ENCODE peak calls at places on chromosomes 2 and 18, in nine cellular contexts. J is stomach; A is SK-N-SH; X is IMR-90; H is tibial nerve; T is right cardiac atrium; G is thoracic aorta; D is MM.1S; E is CD8-positive, alpha-beta memory T cell. M is an unnamed sample. For H3K4me1, the result is how much of the 10 kb centered on the place peaks cover.

GRCh38 chr18:54924948-54925347 is 34.3 kb downstream of the CCDC68 start:
- DNase-seq in E (no peak), X (peak), D (no peak), J (no peak), A (no peak), G (no peak), T (no peak), H (no peak), M (no peak)

GRCh38 chr18:7023581-7023980 is 94.0 kb downstream of the LAMA1 start:
- DNase-seq in A (no peak), E (no peak), D (no peak), J (no peak), G (no peak), H (no peak), T (no peak), X (no peak), M (no peak)

GRCh38 chr2:201969938-201970785 is 63.5 kb upstream of the FZD7 start:
- DNase-seq in X (peak), G (no peak), E (no peak), J (no peak), T (no peak), H (no peak), A (no peak), D (no peak), M (no peak)

GRCh38 chr2:218218409-218219185 is 1.6 kb downstream of the ARPC2 start:
- DNase-seq in T (no peak), J (no peak), H (no peak), E (no peak), X (no peak), A (peak), D (peak), G (no peak), M (no peak)

GRCh38 chr2:181953773-181954537 is 31.7 kb upstream of the PPP1R1C start:
- DNase-seq in H (peak), T (peak), E (peak), G (peak), J (peak), A (peak), X (peak), D (peak), M (peak)

GRCh38 chr2:196149926-196150325 is 21.5 kb downstream of the STK17B start:
- DNase-seq in H (no peak), E (no peak), X (no peak), T (no peak), J (no peak), G (no peak), A (no peak), D (no peak), M (no peak)

GRCh38 chr2:8628179-8628869 is 53.5 kb upstream of the ID2 start:
- DNase-seq in E (peak), H (no peak), J (no peak), T (no peak), A (no peak), G (no peak), D (no peak), X (peak), M (no peak)

GRCh38 chr18:28134774-28135173 is 42.2 kb downstream of the CDH2 start:
- DNase-seq in X (no peak), T (no peak), D (no peak), J (no peak), A (no peak), E (no peak), G (no peak), H (no peak), M (no peak)

GRCh38 chr18:75209952-75210261 is 690 bp upstream of the TSHZ1 start:
- DNase-seq in X (no peak), E (no peak), H (no peak), T (no peak), D (no peak), G (no peak), A (no peak), J (no peak), M (no peak)

GRCh38 chr2:235270951-235271350 is 222.9 kb upstream of the AGAP1 start:
- DNase-seq in T (no peak), J (no peak), X (peak), H (no peak), E (no peak), G (no peak), A (no peak), D (peak), M (no peak)

GRCh38 chr2:38200583-38200982 is 124.6 kb upstream of the CYP1B1 start:
- DNase-seq in T (no peak), D (no peak), H (no peak), J (no peak), X (no peak), A (no peak), E (no peak), G (no peak), M (no peak)

GRCh38 chr2:65256088-65256487 is 28.5 kb downstream of the ACTR2 start:
- DNase-seq in T (no peak), E (no peak), J (no peak), A (no peak), X (no peak), H (no peak), D (no peak), G (no peak), M (no peak)

GRCh38 chr2:46356993-46357392 is 59.8 kb downstream of the EPAS1 start:
- DNase-seq in H (no peak), T (no peak), D (no peak), A (no peak), J (no peak), X (no peak), G (no peak), E (no peak), M (no peak)

GRCh38 chr2:239774142-239774462 is 251.0 kb downstream of the NDUFA10 start:
- DNase-seq in H (no peak), D (no peak), E (peak), X (no peak), T (no peak), J (peak), G (no peak), A (no peak), M (no peak)

GRCh38 chr2:9407363-9407811 is 15.9 kb downstream of the ITGB1BP1 start:
- DNase-seq in H (no peak), A (no peak), D (no peak), X (peak), G (no peak), J (no peak), T (no peak), E (no peak), M (no peak)

GRCh38 chr2:197711576-197711975 is 6.4 kb downstream of the MARS2 start:
- DNase-seq in H (no peak), G (no peak), T (no peak), D (no peak), A (no peak), X (peak), E (no peak), J (no peak), M (no peak)

GRCh38 chr2:219656523-219656922 is 29.1 kb downstream of the SLC4A3 start:
- DNase-seq in A (no peak), D (no peak), G (no peak), H (no peak), X (peak), E (no peak), J (no peak), T (no peak), M (no peak)

GRCh38 chr2:235432741-235433520 is 60.9 kb upstream of the AGAP1 start:
- DNase-seq in X (no peak), J (no peak), D (peak), A (no peak), T (no peak), E (no peak), G (no peak), H (no peak), M (no peak)

GRCh38 chr2:59149271-59149670 is 908.1 kb upstream of the FANCL start:
- DNase-seq in E (no peak), H (no peak), D (peak), A (no peak), G (no peak), J (no peak), T (no peak), X (no peak), M (no peak)

GRCh38 chr2:9142551-9143263 is 63.9 kb upstream of the ASAP2 start:
- DNase-seq in A (peak), J (peak), X (peak), T (peak), E (peak), H (peak), D (peak), G (peak), M (peak)

GRCh38 chr18:47087676-47088075 is 52.3 kb upstream of the ELOA2 start:
- DNase-seq in X (no peak), T (no peak), E (no peak), A (no peak), D (no peak), H (no peak), J (no peak), G (no peak), M (no peak)

GRCh38 chr18:50190926-50191325 is 4.0 kb downstream of the MYO5B start:
- DNase-seq in X (no peak), A (no peak), J (no peak), E (no peak), G (no peak), T (no peak), D (no peak), H (no peak), M (no peak)

GRCh38 chr18:36323421-36323820 is 25.9 kb downstream of the FHOD3 start:
- DNase-seq in E (no peak), G (no peak), J (no peak), D (no peak), H (no peak), X (no peak), T (no peak), A (no peak), M (no peak)

GRCh38 chr2:176569574-176569973 is 300.3 kb downstream of the MTX2 start:
- DNase-seq in H (no peak), E (no peak), J (no peak), G (no peak), D (no peak), T (no peak), X (no peak), A (peak), M (no peak)

GRCh38 chr18:54812885-54813284 is 15.4 kb upstream of the RAB27B start:
- DNase-seq in T (no peak), G (no peak), A (no peak), D (peak), E (no peak), H (no peak), X (no peak), J (no peak), M (no peak)

GRCh38 chr2:239286901-239287300 is 113.9 kb downstream of the HDAC4 start:
- DNase-seq in T (no peak), X (no peak), A (no peak), H (no peak), E (no peak), D (no peak), J (no peak), G (no peak), M (no peak)

GRCh38 chr2:38465789-38466127 is 88.7 kb upstream of the ATL2 start:
- DNase-seq in D (no peak), T (no peak), E (no peak), G (no peak), X (peak), H (peak), J (peak), A (peak), M (no peak)

GRCh38 chr18:54151376-54151775 is 73.1 kb downstream of the MBD2 start:
- DNase-seq in J (no peak), X (no peak), D (no peak), G (no peak), A (no peak), E (no peak), H (no peak), T (no peak), M (no peak)

GRCh38 chr18:3297025-3297984 is 35.4 kb downstream of the MYL12B start:
- DNase-seq in X (peak), H (peak), D (peak), E (peak), G (peak), A (peak), T (peak), J (peak), M (peak)

GRCh38 chr2:12169721-12170120 is 423.3 kb downstream of the LPIN1 start:
- DNase-seq in X (peak), H (peak), J (no peak), G (peak), D (no peak), E (no peak), T (peak), A (no peak), M (peak)

GRCh38 chr2:172381275-172381608 is 46.1 kb upstream of the ITGA6 start:
- DNase-seq in G (no peak), X (no peak), A (no peak), J (no peak), E (no peak), H (no peak), T (no peak), D (no peak), M (no peak)

GRCh38 chr2:236656721-236657120 is 87.1 kb downstream of the ACKR3 start:
- DNase-seq in T (no peak), A (no peak), J (no peak), X (no peak), H (peak), D (no peak), E (no peak), G (no peak), M (no peak)

GRCh38 chr2:37881397-37881796 is 43.7 kb upstream of the RMDN2 start:
- DNase-seq in J (no peak), A (no peak), G (no peak), T (no peak), X (no peak), D (no peak), E (no peak), H (no peak), M (no peak)

GRCh38 chr18:73681912-73682311 is 465.7 kb downstream of the FBXO15 start:
- DNase-seq in H (no peak), D (no peak), X (no peak), J (no peak), G (no peak), T (no peak), E (no peak), A (no peak), M (no peak)

GRCh38 chr2:236415706-236416493 is 151.7 kb upstream of the ASB18 start:
- DNase-seq in D (no peak), A (no peak), J (no peak), E (no peak), G (no peak), X (no peak), H (no peak), T (no peak), M (no peak)

GRCh38 chr2:241692448-241692847 is 5.8 kb upstream of the DTYMK start:
- DNase-seq in E (no peak), T (no peak), J (no peak), X (peak), G (no peak), H (no peak), D (no peak), A (no peak), M (no peak)

GRCh38 chr2:41598161-41598894 is 449.5 kb upstream of the PKDCC start:
- DNase-seq in J (no peak), D (no peak), E (no peak), H (peak), G (no peak), T (peak), X (no peak), A (no peak), M (no peak)

GRCh38 chr18:62625019-62625418 is 90.3 kb upstream of the PHLPP1 start:
- DNase-seq in A (no peak), J (no peak), H (no peak), G (no peak), T (peak), X (no peak), D (no peak), E (no peak), M (no peak)

GRCh38 chr2:119364798-119365197 is 1.8 kb downstream of the C2orf76 start:
- DNase-seq in G (no peak), T (no peak), X (no peak), E (no peak), J (no peak), D (no peak), H (no peak), A (no peak), M (no peak)
- H3K4me3 ChIP-seq in G (no peak), T (no peak), X (no peak), E (no peak), J (no peak), D (no peak), H (no peak), A (no peak), M (no peak)

GRCh38 chr18:10046178-10046807 is 132.5 kb downstream of the VAPA start:
- DNase-seq in D (no peak), T (no peak), E (no peak), A (no peak), G (no peak), X (no peak), H (no peak), J (peak), M (no peak)

GRCh38 chr18:10047237-10047636 is 133.4 kb downstream of the VAPA start:
- DNase-seq in E (no peak), D (no peak), T (no peak), J (no peak), G (no peak), H (no peak), A (no peak), X (peak), M (no peak)

GRCh38 chr18:10042492-10042891 is 128.7 kb downstream of the VAPA start:
- DNase-seq in D (no peak), A (no peak), J (no peak), T (no peak), X (no peak), H (no peak), E (no peak), G (no peak), M (no peak)

GRCh38 chr18:10044054-10044453 is 130.2 kb downstream of the VAPA start:
- DNase-seq in H (no peak), T (no peak), D (no peak), J (no peak), X (no peak), G (no peak), A (no peak), E (no peak), M (no peak)

DNA sequence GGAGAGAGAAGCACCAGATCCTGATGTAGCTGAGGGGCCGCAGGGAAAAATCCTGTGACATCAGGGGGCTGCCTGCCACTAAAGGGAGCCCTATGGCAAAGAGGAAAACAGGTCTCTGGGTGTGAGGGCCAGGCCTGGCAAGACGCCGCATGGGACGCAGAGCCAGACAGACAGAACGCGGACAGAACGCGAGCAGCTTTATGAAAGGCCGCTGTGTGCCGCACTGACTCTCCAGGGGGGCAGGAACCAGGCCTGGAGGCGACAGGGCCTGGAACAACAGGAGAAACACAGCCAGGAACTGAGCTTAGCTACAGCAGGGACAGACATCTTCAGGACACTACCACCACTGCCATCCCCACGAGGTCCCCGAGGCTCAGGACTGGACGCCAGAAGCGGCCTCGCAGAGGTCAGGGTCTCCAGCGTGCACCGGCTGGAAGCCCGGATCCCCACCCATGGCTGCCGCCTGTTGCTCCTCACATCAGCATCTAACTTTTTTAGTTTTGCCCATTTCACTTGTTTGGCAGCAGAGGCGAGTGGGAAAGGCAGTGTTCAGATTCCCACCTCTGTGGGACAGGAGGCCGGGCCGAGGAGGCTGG is 131.6 kb downstream of the VAPA start:
- DNase-seq in T (no peak), J (no peak), E (no peak), X (no peak), D (no peak), A (no peak), H (no peak), G (no peak), M (no peak)
- H3K27ac ChIP-seq in T (no peak), J (peak), E (no peak), X (no peak), D (no peak), A (no peak), H (peak), G (peak), M (no peak)

GRCh38 chr2:86251840-86252266 is 52.6 kb downstream of the MRPL35 start:
- DNase-seq in H (peak), D (no peak), X (no peak), A (no peak), J (peak), E (no peak), T (no peak), G (no peak), M (no peak)
- H3K4me1 ChIP-seq in H (under half), D (under half), X (under half), A (under half), J (half or more), E (under half), T (under half), G (under half), M (under half)

DNA sequence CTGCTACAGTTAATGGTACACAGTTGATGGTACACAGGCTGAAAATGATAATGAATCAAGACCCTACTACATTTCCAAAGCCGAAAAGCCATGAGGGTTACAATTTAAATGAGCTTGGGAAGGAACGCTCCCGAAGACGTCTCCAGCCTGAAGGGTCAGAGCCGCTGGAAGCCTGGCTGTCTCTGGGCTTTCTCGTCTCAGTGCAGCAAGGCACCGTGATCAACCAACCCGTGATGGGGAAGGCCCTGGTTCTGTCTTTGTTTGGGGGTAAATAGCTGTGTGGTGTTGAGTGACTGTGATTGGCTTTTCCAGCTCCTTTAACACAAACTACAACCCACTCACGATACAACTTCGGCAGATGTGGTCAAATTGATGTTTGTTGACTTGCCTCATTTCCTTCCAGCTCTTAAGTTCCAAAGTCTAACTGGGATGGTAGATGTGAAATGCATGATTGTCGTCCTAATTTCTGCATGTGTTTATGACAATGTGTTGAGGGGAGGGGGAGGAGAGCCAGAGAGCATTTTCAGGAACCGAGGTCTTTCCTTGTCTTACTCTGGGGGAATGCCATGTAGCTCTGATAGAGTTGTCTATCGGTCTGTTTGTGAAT is 59.9 kb upstream of the EML6 start:
- DNase-seq in T (no peak), X (no peak), J (no peak), E (no peak), G (no peak), H (no peak), A (no peak), D (no peak), M (no peak)
- H3K4me3 ChIP-seq in T (no peak), X (no peak), J (no peak), E (no peak), G (no peak), H (no peak), A (no peak), D (no peak), M (no peak)

DNA sequence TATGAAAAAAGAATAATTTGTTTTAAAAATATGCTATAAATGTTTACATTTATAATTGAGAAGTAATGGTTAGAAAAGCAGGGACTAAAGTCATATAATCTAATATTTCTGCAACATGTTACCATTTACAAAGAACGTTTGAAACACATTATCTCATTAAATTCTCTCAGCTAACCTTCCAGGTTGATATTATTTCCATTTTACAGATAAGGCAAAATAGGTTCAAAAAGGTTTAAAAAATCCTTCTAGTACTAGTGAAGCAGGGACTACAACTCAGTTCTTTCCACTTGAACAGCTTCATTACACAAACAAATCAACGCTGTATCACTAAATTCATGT is 875 bp downstream of the FASTKD1 start:
- DNase-seq in T (no peak), G (no peak), X (no peak), A (no peak), D (no peak), H (no peak), E (no peak), J (no peak), M (no peak)
- H3K27ac ChIP-seq in T (no peak), G (no peak), X (peak), A (peak), D (peak), H (no peak), E (peak), J (peak), M (no peak)

GRCh38 chr2:203660465-203660864 is 46.0 kb upstream of the CD28 start:
- DNase-seq in X (no peak), G (no peak), D (no peak), E (no peak), A (no peak), H (no peak), J (no peak), T (no peak), M (no peak)
- H3K4me1 ChIP-seq in X (under half), G (under half), D (under half), E (under half), A (under half), H (under half), J (under half), T (under half), M (under half)

M was measured in effector memory CD4-positive, alpha-beta T cell.